ENCODE peak calls at places on chromosome 6, in five cellular contexts. B, A, I, D and F are unnamed samples.

GRCh38 chr6:126188271-126188909 is 151.5 kb upstream of the CENPW start:
- DNase-seq in B (no peak), A (no peak), I (no peak), D (no peak), F (peak)

GRCh38 chr6:90285611-90286381 is 10.8 kb downstream of the BACH2 start:
- DNase-seq in B (no peak), A (peak), I (no peak), D (peak), F (peak)

GRCh38 chr6:55131616-55132015 is 42.7 kb upstream of the HCRTR2 start:
- DNase-seq in B (no peak), A (no peak), I (no peak), D (no peak), F (peak)

GRCh38 chr6:78492351-78493010 is 374.9 kb upstream of the IRAK1BP1 start:
- DNase-seq in B (no peak), A (no peak), I (no peak), D (no peak), F (peak)

GRCh38 chr6:63565058-63565726 is 7.1 kb upstream of the LOC128125822 start:
- DNase-seq in B (no peak), A (no peak), I (no peak), D (peak), F (peak)

GRCh38 chr6:139567095-139567494 is 192.6 kb upstream of the CITED2 start:
- DNase-seq in B (no peak), A (no peak), I (no peak), D (no peak), F (peak)

GRCh38 chr6:138087549-138087948 is 19.7 kb downstream of the PERP start:
- DNase-seq in B (no peak), A (no peak), I (no peak), D (peak), F (peak)

GRCh38 chr6:88916615-88917198 is 46.7 kb downstream of the RNGTT start:
- DNase-seq in B (no peak), A (no peak), I (no peak), D (no peak), F (no peak)

GRCh38 chr6:152745509-152746171 is 5.0 kb upstream of the VIP start:
- DNase-seq in B (no peak), A (no peak), I (no peak), D (no peak), F (no peak)

GRCh38 chr6:27472182-27472616 is 706 bp downstream of the ZNF184 start:
- DNase-seq in B (no peak), A (peak), I (peak), D (peak), F (peak)

GRCh38 chr6:140314675-140315074 is 940.2 kb upstream of the CITED2 start:
- DNase-seq in B (no peak), A (no peak), I (no peak), D (no peak), F (no peak)

GRCh38 chr6:151514000-151514730 is 20.3 kb downstream of the CCDC170 start:
- DNase-seq in B (no peak), A (no peak), I (no peak), D (peak), F (no peak)

GRCh38 chr6:110178626-110179405 is 654 bp downstream of the WASF1 start:
- DNase-seq in B (peak), A (peak), I (peak), D (peak), F (peak)

GRCh38 chr6:27296106-27296783 is 15.8 kb downstream of the POM121L2 start:
- DNase-seq in B (peak), A (peak), I (no peak), D (peak), F (peak)

GRCh38 chr6:21000391-21000801 is 466.1 kb downstream of the CDKAL1 start:
- DNase-seq in B (no peak), A (no peak), I (no peak), D (no peak), F (no peak)

GRCh38 chr6:116779569-116780164 is 14.1 kb upstream of the FAM162B start:
- DNase-seq in B (peak), A (no peak), I (peak), D (peak), F (peak)

GRCh38 chr6:136922680-136922996 is 537 bp downstream of the SLC35D3 start:
- DNase-seq in B (peak), A (no peak), I (no peak), D (no peak), F (no peak)

GRCh38 chr6:138555294-138555988 is 56.1 kb upstream of the NHSL1 start:
- DNase-seq in B (no peak), A (no peak), I (peak), D (peak), F (peak)

GRCh38 chr6:169854083-169854725 is 102.8 kb downstream of the ERMARD start:
- DNase-seq in B (no peak), A (no peak), I (no peak), D (no peak), F (no peak)

GRCh38 chr6:162416845-162417537 is 310.6 kb downstream of the PRKN start:
- DNase-seq in B (no peak), A (no peak), I (no peak), D (no peak), F (no peak)

GRCh38 chr6:35798706-35799105 is 1.6 kb upstream of the CLPS start:
- DNase-seq in B (no peak), A (no peak), I (no peak), D (no peak), F (no peak)

GRCh38 chr6:35801148-35801547 is 4.0 kb upstream of the LHFPL5 start:
- DNase-seq in B (no peak), A (no peak), I (no peak), D (no peak), F (no peak)

GRCh38 chr6:35796236-35796635 is 887 bp downstream of the CLPS start:
- DNase-seq in B (no peak), A (no peak), I (no peak), D (no peak), F (no peak)

GRCh38 chr6:35795453-35796071 is 1.6 kb downstream of the CLPS start:
- DNase-seq in B (no peak), A (no peak), I (no peak), D (no peak), F (no peak)

DNA sequence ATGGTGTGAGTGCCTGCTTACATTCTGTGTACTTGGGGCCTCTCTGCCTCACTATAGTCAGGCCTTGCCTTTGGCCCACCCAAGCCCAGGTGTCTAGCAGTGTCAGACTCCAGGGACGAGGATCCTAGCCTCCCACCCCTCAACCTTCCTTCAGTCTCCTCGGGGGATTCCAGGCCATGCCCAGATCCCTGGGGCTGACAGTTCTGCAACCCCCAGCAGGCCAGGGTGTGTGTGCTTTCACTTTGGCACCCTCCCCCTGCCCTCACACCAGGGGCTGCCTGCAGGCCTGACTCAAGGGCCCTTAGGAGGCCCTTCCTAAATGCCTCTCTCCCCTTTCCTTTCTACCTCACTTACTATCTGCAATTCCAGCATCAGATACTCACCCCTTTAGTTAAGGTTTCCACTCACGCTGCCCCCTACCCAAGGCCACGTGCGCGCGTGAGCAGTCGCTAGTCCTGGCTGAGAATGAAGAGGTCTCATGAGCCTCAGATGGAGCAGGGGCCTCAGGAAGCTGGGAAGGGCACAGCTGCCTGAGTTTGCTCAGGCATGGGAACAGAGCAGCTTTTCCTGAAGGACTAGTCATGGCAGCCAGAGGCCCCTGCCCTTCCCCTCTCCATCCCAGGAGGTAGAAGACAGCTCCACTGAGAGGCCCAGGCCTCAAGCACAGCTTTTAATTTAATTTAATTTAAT is 859 bp upstream of the CLPS start:
- DNase-seq in B (no peak), A (no peak), I (no peak), D (no peak), F (no peak)
- H3K18ac ChIP-seq in B (peak), A (no peak), I (peak), D (no peak), F (no peak)

GRCh38 chr6:12480379-12480778 is 190.2 kb downstream of the EDN1 start:
- DNase-seq in B (no peak), A (no peak), I (no peak), D (no peak), F (no peak)
- H2BK12ac ChIP-seq in B (no peak), A (no peak), I (no peak), D (no peak), F (no peak)

DNA sequence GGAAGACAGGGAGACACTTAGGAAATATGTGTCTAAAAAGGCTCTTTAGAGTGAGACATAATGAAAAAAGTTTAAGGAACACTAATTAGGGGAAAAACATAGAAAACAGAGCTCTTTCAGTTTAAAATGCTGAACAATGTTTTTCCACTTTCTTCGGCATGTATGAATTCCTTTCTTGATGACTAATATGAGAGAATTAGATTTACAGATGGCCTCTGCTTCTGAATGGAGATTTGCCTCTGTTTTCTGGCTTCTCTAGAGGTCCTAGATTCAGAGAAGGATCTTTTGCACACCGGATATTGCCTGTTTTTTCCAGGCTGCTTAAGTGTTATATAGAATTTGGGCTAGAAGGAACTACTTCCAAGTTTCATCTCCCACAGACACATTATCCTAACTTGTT is 224.5 kb downstream of the CLIC5 start:
- DNase-seq in B (no peak), A (no peak), I (no peak), D (peak), F (peak)
- H3K18ac ChIP-seq in B (no peak), A (no peak), I (no peak), D (no peak), F (no peak)

DNA sequence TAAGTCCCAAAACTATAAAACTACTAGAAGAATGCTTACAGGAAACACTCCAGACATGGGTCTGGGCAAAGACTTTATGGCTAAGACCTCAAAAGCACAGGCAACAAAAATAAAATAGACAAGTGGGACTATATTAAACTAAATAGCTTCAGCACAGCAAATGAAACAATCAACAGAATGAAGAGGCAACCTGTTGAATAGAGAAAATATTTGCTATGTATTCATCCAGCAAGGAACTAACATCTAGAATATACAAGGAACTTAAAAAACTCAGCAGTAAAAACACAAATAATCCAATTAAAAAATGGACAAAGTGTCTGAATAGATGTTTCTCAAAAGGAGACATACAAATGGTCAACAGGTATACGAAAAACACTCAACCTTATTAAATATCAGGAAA is 30.4 kb downstream of the HLA-G start:
- DNase-seq in B (no peak), A (no peak), I (no peak), D (no peak), F (no peak)
- H2BK12ac ChIP-seq in B (no peak), A (no peak), I (no peak), D (no peak), F (no peak)

GRCh38 chr6:142850653-142851434 is 94.1 kb downstream of the HIVEP2 start:
- DNase-seq in B (no peak), A (no peak), I (no peak), D (no peak), F (peak)
- H3K18ac ChIP-seq in B (no peak), A (no peak), I (no peak), D (no peak), F (no peak)

GRCh38 chr6:107355659-107356058 is 103.7 kb downstream of the PDSS2 start:
- DNase-seq in B (no peak), A (no peak), I (no peak), D (no peak), F (no peak)
- H2BK12ac ChIP-seq in B (no peak), A (no peak), I (no peak), D (no peak), F (no peak)

DNA sequence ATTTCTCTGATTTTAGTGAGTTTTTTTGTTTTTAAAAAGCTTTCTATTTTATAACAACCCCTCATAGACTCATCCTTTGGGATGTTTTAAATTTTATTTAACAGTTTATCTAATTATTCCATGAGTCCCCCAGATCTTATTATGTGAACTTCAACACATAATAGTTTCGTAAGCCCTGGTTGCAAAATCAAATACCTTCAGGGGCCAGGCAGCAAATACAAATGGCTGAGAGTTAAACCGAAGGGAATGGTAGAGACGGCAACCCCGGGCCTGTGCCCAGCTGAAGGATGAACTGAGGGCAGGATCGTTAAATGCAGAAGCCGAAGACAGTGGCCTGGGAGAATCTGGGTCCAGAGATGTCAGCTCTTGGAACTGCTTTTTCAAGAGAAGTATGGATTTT is 88.4 kb downstream of the RTN4IP1 start:
- DNase-seq in B (no peak), A (no peak), I (no peak), D (peak), F (no peak)
- H3K18ac ChIP-seq in B (no peak), A (no peak), I (no peak), D (no peak), F (no peak)

DNA sequence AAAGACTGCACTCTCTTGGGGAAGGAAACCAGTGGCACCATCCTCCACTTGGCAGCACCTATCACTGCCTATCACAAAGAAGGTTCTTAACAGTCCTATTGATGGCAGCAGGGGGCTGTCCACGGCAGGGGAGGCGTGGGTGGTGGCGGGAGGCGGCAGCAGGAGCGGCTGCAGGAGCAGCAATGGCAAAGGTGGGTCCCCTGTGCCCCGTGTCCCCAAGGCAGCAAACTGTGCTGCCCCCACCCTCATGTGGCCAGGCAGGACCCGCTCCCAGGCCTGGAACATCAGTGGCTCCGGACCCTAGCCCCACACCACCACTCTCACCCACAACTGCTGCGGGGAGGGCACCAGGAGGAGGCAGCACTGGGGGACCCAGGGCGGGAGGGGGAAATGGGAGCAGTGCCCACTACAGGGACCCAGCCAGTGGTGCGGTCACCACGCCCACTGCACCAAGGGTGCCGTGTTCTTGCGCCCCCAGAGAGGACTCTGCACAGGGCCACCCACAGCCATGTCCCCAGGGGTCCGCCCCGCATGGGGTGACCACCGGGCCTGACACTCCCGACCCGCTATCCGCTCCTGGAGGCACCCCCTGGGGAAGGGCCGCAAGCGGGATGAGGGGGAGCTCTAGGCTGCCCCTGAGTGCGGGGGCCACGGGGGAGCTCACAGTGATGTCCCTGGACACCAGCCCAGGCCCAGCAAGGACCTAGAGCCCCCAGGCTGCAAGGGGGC is 54.6 kb downstream of the GMDS start:
- DNase-seq in B (no peak), A (no peak), I (no peak), D (no peak), F (no peak)
- H2BK12ac ChIP-seq in B (no peak), A (no peak), I (no peak), D (no peak), F (no peak)

GRCh38 chr6:108651781-108652227 is 91.1 kb downstream of the FOXO3 start:
- DNase-seq in B (no peak), A (no peak), I (no peak), D (no peak), F (peak)

GRCh38 chr6:108654465-108655106 is 93.9 kb downstream of the FOXO3 start:
- DNase-seq in B (no peak), A (no peak), I (no peak), D (no peak), F (no peak)

GRCh38 chr6:108655840-108656650 is 95.3 kb downstream of the FOXO3 start:
- DNase-seq in B (no peak), A (no peak), I (no peak), D (no peak), F (peak)

GRCh38 chr6:108652375-108652774 is 91.7 kb downstream of the FOXO3 start:
- DNase-seq in B (no peak), A (no peak), I (no peak), D (no peak), F (no peak)

DNA sequence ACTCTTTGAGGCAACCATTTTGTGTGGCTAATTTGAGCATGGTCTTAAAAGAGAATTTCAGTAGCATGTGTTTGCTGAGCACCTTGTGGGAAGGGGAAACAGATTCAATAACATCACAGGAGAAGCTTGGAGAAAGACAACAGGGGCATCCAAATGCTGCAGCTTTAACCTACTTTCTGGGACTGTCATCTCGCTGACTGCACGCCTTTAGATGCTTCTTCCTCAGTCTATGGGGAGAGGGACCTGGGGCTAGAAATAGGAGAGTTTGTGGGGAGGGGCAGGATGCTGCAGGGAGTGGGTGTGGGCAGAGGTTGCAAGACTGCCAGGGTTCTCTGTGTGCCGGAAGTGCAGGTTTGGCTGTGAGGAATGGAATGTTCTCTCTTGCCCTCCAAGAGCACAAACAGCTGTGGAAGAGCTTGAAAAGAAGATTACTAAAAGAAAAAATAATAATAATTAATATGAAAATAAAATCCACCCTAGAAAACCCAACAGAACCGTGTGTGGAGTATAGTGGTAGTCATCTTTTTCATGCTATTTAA is 93.2 kb downstream of the FOXO3 start:
- DNase-seq in B (no peak), A (no peak), I (no peak), D (no peak), F (no peak)
- H3K18ac ChIP-seq in B (no peak), A (no peak), I (no peak), D (no peak), F (no peak)

GRCh38 chr6:112437053-112437452 is 89.9 kb downstream of the RFPL4B start:
- DNase-seq in B (no peak), A (no peak), I (no peak), D (no peak), F (no peak)

GRCh38 chr6:112439416-112439815 is 92.3 kb downstream of the RFPL4B start:
- DNase-seq in B (no peak), A (no peak), I (no peak), D (peak), F (no peak)

GRCh38 chr6:112441607-112442006 is 94.5 kb downstream of the RFPL4B start:
- DNase-seq in B (no peak), A (no peak), I (no peak), D (no peak), F (no peak)

GRCh38 chr6:112434896-112435295 is 87.8 kb downstream of the RFPL4B start:
- DNase-seq in B (no peak), A (no peak), I (no peak), D (no peak), F (peak)

DNA sequence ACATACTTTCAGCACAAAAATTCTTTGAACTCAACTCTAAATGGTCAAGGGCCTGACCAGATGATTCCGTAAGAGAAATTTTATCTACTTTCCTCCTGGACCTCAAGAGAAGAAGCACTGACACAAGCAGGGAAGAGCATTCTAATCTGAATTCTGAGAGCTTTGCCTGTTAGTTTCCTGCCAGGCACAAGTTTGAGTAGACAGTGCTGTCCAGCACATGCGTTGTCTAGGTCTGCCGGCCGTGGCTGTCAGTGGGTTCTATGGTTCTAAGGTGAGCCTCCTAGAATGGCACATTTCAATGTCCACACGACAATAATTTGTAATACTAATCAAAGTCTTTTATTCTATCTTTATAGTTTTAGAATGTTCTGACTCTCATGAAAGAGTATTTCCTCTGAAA is 91.9 kb downstream of the RFPL4B start:
- DNase-seq in B (no peak), A (no peak), I (no peak), D (peak), F (no peak)
- H2BK12ac ChIP-seq in B (no peak), A (no peak), I (no peak), D (no peak), F (no peak)